ENCODE peak calls at places on chromosomes 5 and 9, in ten cellular contexts. One of them, this sample, is unnamed.

GRCh38 chr9:128498911-128499310 is 5.6 kb upstream of the GLE1 start:
- DNase-seq in PC-9: no peak
- DNase-seq in GM20000: no peak
- DNase-seq in osteoblast: no peak
- DNase-seq in HL-60: no peak
- DNase-seq in lung: no peak
- DNase-seq in body of pancreas: no peak
- DNase-seq in WTC11: no peak
- DNase-seq in left ventricle myocardium inferior: no peak
- DNase-seq in AG04450: no peak
- DNase-seq in this sample: no peak

GRCh38 chr5:154385236-154385512 is 60.6 kb upstream of the SAP30L start:
- DNase-seq in PC-9: no peak
- DNase-seq in GM20000: no peak
- DNase-seq in osteoblast: no peak
- DNase-seq in HL-60: no peak
- DNase-seq in lung: no peak
- DNase-seq in body of pancreas: peak; percentile 28
- DNase-seq in WTC11: no peak
- DNase-seq in left ventricle myocardium inferior: no peak
- DNase-seq in AG04450: no peak
- DNase-seq in this sample: no peak

GRCh38 chr5:71938886-71939285 is 168.4 kb upstream of the MAP1B start:
- DNase-seq in PC-9: peak; percentile 87
- DNase-seq in GM20000: no peak
- DNase-seq in osteoblast: no peak
- DNase-seq in HL-60: no peak
- DNase-seq in lung: no peak
- DNase-seq in body of pancreas: peak; percentile 38
- DNase-seq in WTC11: peak; percentile 28
- DNase-seq in left ventricle myocardium inferior: no peak
- DNase-seq in AG04450: no peak
- DNase-seq in this sample: no peak

GRCh38 chr5:127216906-127217675 is 73.5 kb upstream of the MEGF10 start:
- DNase-seq in PC-9: no peak
- DNase-seq in GM20000: no peak
- DNase-seq in osteoblast: no peak
- DNase-seq in HL-60: no peak
- DNase-seq in lung: no peak
- DNase-seq in body of pancreas: no peak
- DNase-seq in WTC11: peak; percentile 20
- DNase-seq in left ventricle myocardium inferior: no peak
- DNase-seq in AG04450: no peak
- DNase-seq in this sample: no peak

GRCh38 chr9:84404095-84404686 is 63.6 kb upstream of the SLC28A3 start:
- DNase-seq in PC-9: no peak
- DNase-seq in GM20000: peak; percentile 75
- DNase-seq in osteoblast: peak; percentile 88
- DNase-seq in HL-60: no peak
- DNase-seq in lung: no peak
- DNase-seq in body of pancreas: no peak
- DNase-seq in WTC11: peak; percentile 32
- DNase-seq in left ventricle myocardium inferior: no peak
- DNase-seq in AG04450: no peak
- DNase-seq in this sample: peak; percentile 54

GRCh38 chr9:135329571-135330306 is 149.8 kb upstream of the PPP1R26 start:
- DNase-seq in PC-9: no peak
- DNase-seq in GM20000: no peak
- DNase-seq in osteoblast: peak; percentile 22
- DNase-seq in HL-60: no peak
- DNase-seq in lung: no peak
- DNase-seq in body of pancreas: no peak
- DNase-seq in WTC11: peak; percentile 59
- DNase-seq in left ventricle myocardium inferior: no peak
- DNase-seq in AG04450: no peak
- DNase-seq in this sample: no peak

GRCh38 chr9:133169102-133169501 is 5.4 kb upstream of the GBGT1 start:
- DNase-seq in PC-9: no peak
- DNase-seq in GM20000: no peak
- DNase-seq in osteoblast: no peak
- DNase-seq in HL-60: no peak
- DNase-seq in lung: no peak
- DNase-seq in body of pancreas: no peak
- DNase-seq in WTC11: no peak
- DNase-seq in left ventricle myocardium inferior: no peak
- DNase-seq in AG04450: no peak
- DNase-seq in this sample: no peak

GRCh38 chr9:14057347-14058077 is 256.4 kb downstream of the NFIB start:
- DNase-seq in PC-9: no peak
- DNase-seq in GM20000: no peak
- DNase-seq in osteoblast: no peak
- DNase-seq in HL-60: no peak
- DNase-seq in lung: no peak
- DNase-seq in body of pancreas: no peak
- DNase-seq in WTC11: no peak
- DNase-seq in left ventricle myocardium inferior: no peak
- DNase-seq in AG04450: no peak
- DNase-seq in this sample: no peak

GRCh38 chr5:138444774-138445546 is 6.1 kb downstream of the REEP2 start:
- DNase-seq in PC-9: no peak
- DNase-seq in GM20000: no peak
- DNase-seq in osteoblast: no peak
- DNase-seq in HL-60: no peak
- DNase-seq in lung: no peak
- DNase-seq in body of pancreas: no peak
- DNase-seq in WTC11: no peak
- DNase-seq in left ventricle myocardium inferior: no peak
- DNase-seq in AG04450: no peak
- DNase-seq in this sample: no peak

GRCh38 chr9:75101004-75101601 is 12.8 kb downstream of the OSTF1 start:
- DNase-seq in PC-9: no peak
- DNase-seq in GM20000: no peak
- DNase-seq in osteoblast: no peak
- DNase-seq in HL-60: no peak
- DNase-seq in lung: peak; percentile 44
- DNase-seq in body of pancreas: no peak
- DNase-seq in WTC11: no peak
- DNase-seq in left ventricle myocardium inferior: no peak
- DNase-seq in AG04450: no peak
- DNase-seq in this sample: no peak

GRCh38 chr5:2163940-2164490 is 281.3 kb upstream of the IRX4 start:
- DNase-seq in PC-9: no peak
- DNase-seq in GM20000: no peak
- DNase-seq in osteoblast: peak; percentile 17
- DNase-seq in HL-60: no peak
- DNase-seq in lung: no peak
- DNase-seq in body of pancreas: no peak
- DNase-seq in WTC11: peak; percentile 24
- DNase-seq in left ventricle myocardium inferior: no peak
- DNase-seq in AG04450: no peak
- DNase-seq in this sample: no peak

GRCh38 chr5:73693573-73694061 is 67.6 kb downstream of the ARHGEF28 start:
- DNase-seq in PC-9: no peak
- DNase-seq in GM20000: peak; percentile 27
- DNase-seq in osteoblast: peak; percentile 25
- DNase-seq in HL-60: no peak
- DNase-seq in lung: no peak
- DNase-seq in body of pancreas: peak; percentile 56
- DNase-seq in WTC11: peak; percentile 14
- DNase-seq in left ventricle myocardium inferior: no peak
- DNase-seq in AG04450: peak; percentile 18
- DNase-seq in this sample: no peak

GRCh38 chr9:89604463-89605180 is at the start of gene GADD45G:
- DNase-seq in PC-9: no peak
- DNase-seq in GM20000: peak; percentile 88
- DNase-seq in osteoblast: peak; percentile 94
- DNase-seq in HL-60: no peak
- DNase-seq in lung: peak; percentile 93
- DNase-seq in body of pancreas: peak; percentile 96
- DNase-seq in WTC11: peak; percentile 94
- DNase-seq in left ventricle myocardium inferior: peak; percentile 91
- DNase-seq in AG04450: peak; percentile 13
- DNase-seq in this sample: peak; percentile 80

GRCh38 chr5:151671979-151672378 is 14.7 kb downstream of the SPARC start:
- DNase-seq in PC-9: no peak
- DNase-seq in GM20000: no peak
- DNase-seq in osteoblast: no peak
- DNase-seq in HL-60: no peak
- DNase-seq in lung: no peak
- DNase-seq in body of pancreas: no peak
- DNase-seq in WTC11: no peak
- DNase-seq in left ventricle myocardium inferior: no peak
- DNase-seq in AG04450: no peak
- DNase-seq in this sample: no peak

GRCh38 chr5:14063117-14063516 is 80.0 kb upstream of the TRIO start:
- DNase-seq in PC-9: no peak
- DNase-seq in GM20000: no peak
- DNase-seq in osteoblast: no peak
- DNase-seq in HL-60: no peak
- DNase-seq in lung: no peak
- DNase-seq in body of pancreas: no peak
- DNase-seq in WTC11: no peak
- DNase-seq in left ventricle myocardium inferior: no peak
- DNase-seq in AG04450: no peak
- DNase-seq in this sample: no peak

GRCh38 chr5:148970876-148971275 is 92.0 kb downstream of the SH3TC2 start:
- DNase-seq in PC-9: peak; percentile 17
- DNase-seq in GM20000: no peak
- DNase-seq in osteoblast: no peak
- DNase-seq in HL-60: no peak
- DNase-seq in lung: no peak
- DNase-seq in body of pancreas: no peak
- DNase-seq in WTC11: no peak
- DNase-seq in left ventricle myocardium inferior: no peak
- DNase-seq in AG04450: no peak
- DNase-seq in this sample: no peak
- TF ChIP-seq CTCF in PC-9: no peak
- TF ChIP-seq CTCF in GM20000: no peak
- TF ChIP-seq CTCF in osteoblast: no peak
- TF ChIP-seq CTCF in HL-60: no peak
- TF ChIP-seq CTCF in lung: no peak
- TF ChIP-seq CTCF in body of pancreas: no peak
- TF ChIP-seq CTCF in WTC11: no peak
- TF ChIP-seq CTCF in left ventricle myocardium inferior: no peak
- TF ChIP-seq CTCF in AG04450: no peak
- TF ChIP-seq CTCF in this sample: no peak

GRCh38 chr5:110726249-110727024 is at the start of gene TMEM232:
- DNase-seq in PC-9: peak; percentile 68
- DNase-seq in GM20000: peak; percentile 78
- DNase-seq in osteoblast: peak; percentile 59
- DNase-seq in HL-60: peak; percentile 47
- DNase-seq in lung: peak; percentile 80
- DNase-seq in body of pancreas: peak; percentile 85
- DNase-seq in WTC11: peak; percentile 75
- DNase-seq in left ventricle myocardium inferior: peak; percentile 51
- DNase-seq in AG04450: no peak
- DNase-seq in this sample: peak; percentile 55

DNA sequence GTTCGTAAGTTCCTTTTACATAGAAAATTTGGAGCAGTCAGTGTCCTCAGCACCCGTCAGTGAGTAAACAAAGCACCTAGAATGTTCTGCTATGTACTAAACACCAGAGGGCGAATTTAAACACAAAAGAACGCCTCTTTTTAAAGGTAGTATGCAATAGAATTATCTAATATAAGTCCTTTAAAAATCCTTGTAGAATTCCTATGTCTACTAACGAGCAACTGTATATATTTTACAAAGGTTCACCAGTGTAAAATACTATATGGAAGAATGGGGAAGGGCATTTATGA is 499 bp upstream of the TMEM232 start:
- DNase-seq in PC-9: no peak
- DNase-seq in GM20000: peak; percentile 23
- DNase-seq in osteoblast: no peak
- DNase-seq in HL-60: no peak
- DNase-seq in lung: no peak
- DNase-seq in body of pancreas: no peak
- DNase-seq in WTC11: no peak
- DNase-seq in left ventricle myocardium inferior: no peak
- DNase-seq in AG04450: no peak
- DNase-seq in this sample: no peak
- TF ChIP-seq CTCF in PC-9: peak; percentile 41
- TF ChIP-seq CTCF in GM20000: peak; percentile 14
- TF ChIP-seq CTCF in osteoblast: no peak
- TF ChIP-seq CTCF in HL-60: no peak
- TF ChIP-seq CTCF in lung: no peak
- TF ChIP-seq CTCF in body of pancreas: no peak
- TF ChIP-seq CTCF in WTC11: no peak
- TF ChIP-seq CTCF in left ventricle myocardium inferior: peak; percentile 25
- TF ChIP-seq CTCF in AG04450: peak; percentile 16
- TF ChIP-seq CTCF in this sample: peak; percentile 16

GRCh38 chr5:150303070-150303595 is 428 bp upstream of the ARSI start:
- DNase-seq in PC-9: no peak
- DNase-seq in GM20000: no peak
- DNase-seq in osteoblast: no peak
- DNase-seq in HL-60: no peak
- DNase-seq in lung: no peak
- DNase-seq in body of pancreas: no peak
- DNase-seq in WTC11: peak; percentile 40
- DNase-seq in left ventricle myocardium inferior: no peak
- DNase-seq in AG04450: no peak
- DNase-seq in this sample: no peak

GRCh38 chr5:150303660-150304411 is 1.1 kb upstream of the ARSI start:
- DNase-seq in PC-9: no peak
- DNase-seq in GM20000: no peak
- DNase-seq in osteoblast: no peak
- DNase-seq in HL-60: no peak
- DNase-seq in lung: no peak
- DNase-seq in body of pancreas: no peak
- DNase-seq in WTC11: no peak
- DNase-seq in left ventricle myocardium inferior: no peak
- DNase-seq in AG04450: peak; percentile 69
- DNase-seq in this sample: no peak

GRCh38 chr5:150301170-150301505 is 1.6 kb downstream of the ARSI start:
- DNase-seq in PC-9: no peak
- DNase-seq in GM20000: no peak
- DNase-seq in osteoblast: peak; percentile 89
- DNase-seq in HL-60: no peak
- DNase-seq in lung: no peak
- DNase-seq in body of pancreas: no peak
- DNase-seq in WTC11: no peak
- DNase-seq in left ventricle myocardium inferior: no peak
- DNase-seq in AG04450: no peak
- DNase-seq in this sample: no peak

GRCh38 chr5:150301901-150302300 is 804 bp downstream of the ARSI start:
- DNase-seq in PC-9: no peak
- DNase-seq in GM20000: no peak
- DNase-seq in osteoblast: no peak
- DNase-seq in HL-60: no peak
- DNase-seq in lung: no peak
- DNase-seq in body of pancreas: no peak
- DNase-seq in WTC11: no peak
- DNase-seq in left ventricle myocardium inferior: no peak
- DNase-seq in AG04450: no peak
- DNase-seq in this sample: no peak

GRCh38 chr5:150302301-150303069 is at the start of gene ARSI:
- DNase-seq in PC-9: no peak
- DNase-seq in GM20000: peak; percentile 53
- DNase-seq in osteoblast: peak; percentile 96
- DNase-seq in HL-60: no peak
- DNase-seq in lung: no peak
- DNase-seq in body of pancreas: peak; percentile 36
- DNase-seq in WTC11: peak; percentile 88
- DNase-seq in left ventricle myocardium inferior: peak; percentile 34
- DNase-seq in AG04450: peak; percentile 55
- DNase-seq in this sample: no peak
- TF ChIP-seq CTCF in PC-9: no peak
- TF ChIP-seq CTCF in GM20000: no peak
- TF ChIP-seq CTCF in osteoblast: peak; percentile 26
- TF ChIP-seq CTCF in HL-60: no peak
- TF ChIP-seq CTCF in lung: no peak
- TF ChIP-seq CTCF in body of pancreas: no peak
- TF ChIP-seq CTCF in WTC11: no peak
- TF ChIP-seq CTCF in left ventricle myocardium inferior: no peak
- TF ChIP-seq CTCF in AG04450: peak; percentile 21
- TF ChIP-seq CTCF in this sample: no peak

GRCh38 chr5:157323107-157323706 is 57.3 kb downstream of the CYFIP2 start:
- DNase-seq in PC-9: no peak
- DNase-seq in GM20000: no peak
- DNase-seq in osteoblast: no peak
- DNase-seq in HL-60: no peak
- DNase-seq in lung: no peak
- DNase-seq in body of pancreas: no peak
- DNase-seq in WTC11: peak; percentile 66
- DNase-seq in left ventricle myocardium inferior: no peak
- DNase-seq in AG04450: no peak
- DNase-seq in this sample: no peak
- TF ChIP-seq CTCF in PC-9: peak; percentile 35
- TF ChIP-seq CTCF in GM20000: no peak
- TF ChIP-seq CTCF in osteoblast: peak; percentile 28
- TF ChIP-seq CTCF in HL-60: no peak
- TF ChIP-seq CTCF in lung: no peak
- TF ChIP-seq CTCF in body of pancreas: no peak
- TF ChIP-seq CTCF in WTC11: peak; percentile 71
- TF ChIP-seq CTCF in left ventricle myocardium inferior: peak; percentile 15
- TF ChIP-seq CTCF in AG04450: peak; percentile 19
- TF ChIP-seq CTCF in this sample: peak; percentile 20

This sample was measured in GM10248.